ENCODE peak calls at places on chromosomes 5 and 9, in nine cellular contexts. E, X, G, Y, S, C, Z, M and R are unnamed samples.
A peak's percentile ranks its signal among the peaks of the same experiment; 100 is the strongest.

GRCh38 chr5:37988454-37989046 is 148.7 kb upstream of the GDNF start:
- DNase-seq in E (no peak), X (no peak), G (no peak), Y (no peak), S (no peak), C (no peak), Z (no peak), M (no peak), R (no peak)

GRCh38 chr5:5978501-5979361 is 399.6 kb downstream of the MED10 start:
- DNase-seq in E (no peak), X (no peak), G (no peak), Y (no peak), S (no peak), C (no peak), Z (no peak), M (no peak), R (no peak)

GRCh38 chr5:80481019-80481893 is 6.6 kb upstream of the FAM151B start:
- DNase-seq in E (peak; percentile 75), X (no peak), G (peak; percentile 58), Y (peak; percentile 21), S (peak; percentile 78), C (no peak), Z (peak; percentile 21), M (peak; percentile 76), R (peak; percentile 77)

GRCh38 chr5:88952344-88952743 is 69.4 kb upstream of the MEF2C start:
- DNase-seq in E (peak; percentile 3), X (no peak), G (peak; percentile 77), Y (no peak), S (peak; percentile 31), C (no peak), Z (no peak), M (peak; percentile 21), R (no peak)

GRCh38 chr5:58595952-58596351 is 13.1 kb downstream of the RAB3C start:
- DNase-seq in E (no peak), X (no peak), G (no peak), Y (no peak), S (no peak), C (no peak), Z (no peak), M (no peak), R (no peak)

GRCh38 chr9:117080996-117081395 is 333.9 kb downstream of the ASTN2 start:
- DNase-seq in E (no peak), X (no peak), G (peak; percentile 56), Y (peak; percentile 36), S (no peak), C (no peak), Z (no peak), M (no peak), R (no peak)

GRCh38 chr5:179185256-179186091 is 125.3 kb downstream of the ZNF354C start:
- DNase-seq in E (no peak), X (no peak), G (no peak), Y (peak; percentile 78), S (no peak), C (no peak), Z (no peak), M (no peak), R (no peak)

GRCh38 chr5:102823441-102823874 is 68.4 kb downstream of the PAM start:
- DNase-seq in E (peak; percentile 25), X (no peak), G (peak; percentile 83), Y (no peak), S (peak; percentile 47), C (no peak), Z (no peak), M (no peak), R (no peak)

GRCh38 chr9:89312154-89312616 is 1.2 kb downstream of the CKS2 start:
- DNase-seq in E (peak; percentile 60), X (no peak), G (peak; percentile 32), Y (no peak), S (peak; percentile 21), C (no peak), Z (no peak), M (peak; percentile 29), R (peak; percentile 46)

GRCh38 chr9:73219985-73220626 is 68.4 kb downstream of the ANXA1 start:
- DNase-seq in E (peak; percentile 63), X (no peak), G (peak; percentile 30), Y (no peak), S (peak; percentile 77), C (no peak), Z (peak; percentile 44), M (peak; percentile 46), R (peak; percentile 16)

GRCh38 chr9:34898846-34899245 is 59.2 kb upstream of the PHF24 start:
- DNase-seq in E (no peak), X (no peak), G (no peak), Y (no peak), S (no peak), C (no peak), Z (no peak), M (no peak), R (no peak)